ENCODE peak calls at places on chromosomes 13 and 19, in ten cellular contexts. W, X, K, J, I, F, O, R, N and D are unnamed samples.

GRCh38 chr19:50040967-50041366 is 15.2 kb downstream of the ZNF473 start:
- DNase-seq in I (no peak), O (no peak), F (no peak), X (peak; percentile 30), K (no peak), W (no peak), N (no peak), R (no peak), J (peak; percentile 17), D (peak; percentile 21)

GRCh38 chr13:103157434-103158145 is 91.4 kb upstream of the SLC10A2 start:
- DNase-seq in J (no peak), I (no peak), W (no peak), K (no peak), N (no peak), X (no peak), R (no peak), F (no peak), O (no peak), D (no peak)

GRCh38 chr19:37334179-37335071 is 36.5 kb upstream of the ZNF527 start:
- DNase-seq in N (peak; percentile 96), K (peak; percentile 88), R (peak; percentile 92), F (peak; percentile 90), J (peak; percentile 94), O (peak; percentile 87), I (peak; percentile 86), W (no peak), X (peak; percentile 94), D (peak; percentile 94)

GRCh38 chr19:4910594-4911273 is 1.4 kb downstream of the UHRF1 start:
- DNase-seq in I (no peak), J (peak; percentile 23), W (no peak), F (no peak), N (no peak), X (no peak), K (no peak), R (no peak), O (no peak), D (peak; percentile 36)

GRCh38 chr13:73601708-73602107 is 532.5 kb downstream of the KLF12 start:
- DNase-seq in O (no peak), F (no peak), X (no peak), I (no peak), W (no peak), J (no peak), N (no peak), K (no peak), R (no peak), D (no peak)

GRCh38 chr19:12969292-12969988 is at the start of gene DAND5:
- DNase-seq in O (no peak), W (no peak), N (peak; percentile 89), F (no peak), J (peak; percentile 79), K (no peak), R (peak; percentile 40), I (no peak), X (peak; percentile 65), D (no peak)

GRCh38 chr19:12723383-12723642 is 419 bp downstream of the TNPO2 start:
- DNase-seq in W (no peak), K (no peak), J (no peak), X (no peak), R (peak; percentile 52), I (no peak), N (no peak), F (no peak), O (no peak), D (no peak)

GRCh38 chr13:112985803-112986408 is 16.9 kb downstream of the MCF2L start:
- DNase-seq in O (no peak), W (no peak), F (no peak), N (no peak), K (no peak), J (no peak), X (no peak), I (no peak), R (no peak), D (no peak)

GRCh38 chr19:39362682-39363657 is 20.7 kb downstream of the SAMD4B start:
- DNase-seq in R (no peak), X (no peak), F (peak; percentile 62), I (no peak), J (peak; percentile 39), O (no peak), N (no peak), W (no peak), K (peak; percentile 54), D (no peak)

GRCh38 chr13:114143806-114144605 is 11.6 kb upstream of the RASA3 start:
- DNase-seq in W (peak; percentile 74), K (no peak), X (no peak), F (no peak), N (peak; percentile 48), J (no peak), O (no peak), R (peak; percentile 23), I (peak; percentile 47), D (peak; percentile 65)

GRCh38 chr13:46198794-46199193 is 12.9 kb upstream of the LRRC63 start:
- DNase-seq in K (no peak), W (no peak), N (no peak), I (no peak), J (no peak), O (no peak), X (no peak), F (no peak), R (peak; percentile 62), D (no peak)

GRCh38 chr13:46197299-46197975 is 14.3 kb upstream of the LRRC63 start:
- DNase-seq in N (no peak), J (no peak), X (no peak), W (no peak), O (no peak), K (no peak), R (no peak), I (no peak), F (no peak), D (no peak)

GRCh38 chr13:46195017-46195416 is 13.0 kb upstream of the LCP1 start:
- DNase-seq in I (no peak), W (no peak), O (no peak), J (no peak), X (no peak), R (no peak), F (no peak), K (no peak), N (no peak), D (no peak)
- TF ChIP-seq POLR2A in I (no peak), W (no peak), O (no peak), J (no peak), X (no peak), R (no peak), F (no peak), K (no peak), N (no peak), D (no peak)

GRCh38 chr19:16324064-16324383 is 602 bp upstream of the KLF2 start:
- DNase-seq in F (no peak), X (no peak), J (no peak), R (no peak), W (no peak), O (no peak), N (no peak), K (no peak), I (no peak), D (no peak)

GRCh38 chr19:16325161-16325527 is 518 bp downstream of the KLF2 start:
- DNase-seq in J (peak; percentile 48), I (no peak), F (no peak), X (no peak), R (peak; percentile 33), W (no peak), O (no peak), K (peak; percentile 52), N (peak; percentile 82), D (no peak)

GRCh38 chr19:16325671-16326400 is 1.2 kb downstream of the KLF2 start:
- DNase-seq in K (peak; percentile 53), R (no peak), W (no peak), F (no peak), J (no peak), O (no peak), X (no peak), I (no peak), N (peak; percentile 84), D (peak; percentile 22)

GRCh38 chr19:16323532-16323931 is 1.1 kb upstream of the KLF2 start:
- DNase-seq in W (no peak), R (no peak), N (no peak), O (no peak), X (no peak), J (no peak), I (no peak), F (no peak), K (no peak), D (no peak)

GRCh38 chr19:16324384-16325160 is at the start of gene KLF2:
- DNase-seq in I (peak; percentile 94), F (peak; percentile 89), N (peak; percentile 97), J (peak; percentile 94), O (peak; percentile 84), K (peak; percentile 97), W (peak; percentile 28), X (peak; percentile 93), R (peak; percentile 64), D (peak; percentile 90)
- TF ChIP-seq POLR2A in I (peak; percentile 43), F (no peak), N (peak; percentile 79), J (peak; percentile 91), O (peak; percentile 98), K (peak; percentile 91), W (no peak), X (no peak), R (no peak), D (peak; percentile 69)

DNA sequence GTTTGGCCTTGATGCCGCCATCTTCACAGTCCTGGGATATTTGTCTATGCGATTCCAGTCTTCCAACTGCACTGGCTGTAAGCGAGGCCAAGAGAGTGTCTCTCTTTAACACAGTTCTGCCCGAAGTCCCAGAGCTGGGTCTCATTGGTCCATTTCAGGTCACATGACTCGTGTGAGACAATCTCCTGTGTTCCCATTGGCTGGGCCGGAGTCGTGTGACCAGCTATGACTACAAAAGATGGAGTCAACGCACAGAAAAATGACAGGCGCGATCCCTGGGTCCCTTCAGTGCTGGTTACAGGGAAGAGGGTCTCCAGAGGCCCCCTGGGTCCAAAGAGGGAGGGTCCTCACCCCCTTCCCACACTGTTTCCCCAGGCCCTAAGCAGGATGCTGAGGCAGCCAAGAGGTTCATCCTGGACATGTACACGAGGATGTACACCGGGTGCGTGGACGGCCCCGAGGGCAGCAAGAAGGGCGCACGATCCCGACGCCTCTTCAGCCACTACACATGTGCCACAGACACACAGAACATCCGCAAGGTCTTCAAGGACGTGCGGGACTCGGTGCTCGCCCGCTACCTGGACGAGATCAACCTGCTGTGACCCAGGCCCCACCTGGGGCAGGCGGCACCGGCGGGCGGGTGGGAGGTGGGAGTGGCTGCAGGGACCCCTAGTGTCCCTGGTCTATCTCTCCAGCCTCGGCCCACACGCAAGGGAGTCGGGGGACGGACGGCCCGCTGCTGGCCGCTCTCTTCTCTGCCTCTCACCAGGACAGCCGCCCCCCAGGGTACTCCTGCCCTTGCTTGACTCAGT is 15.9 kb upstream of the S1PR4 start:
- DNase-seq in F (no peak), I (no peak), O (no peak), W (peak; percentile 44), K (no peak), J (peak; percentile 25), N (no peak), X (no peak), R (no peak), D (no peak)
- TF ChIP-seq POLR2A in F (no peak), I (no peak), O (no peak), W (no peak), K (no peak), J (no peak), N (no peak), X (no peak), R (no peak), D (no peak)

DNA sequence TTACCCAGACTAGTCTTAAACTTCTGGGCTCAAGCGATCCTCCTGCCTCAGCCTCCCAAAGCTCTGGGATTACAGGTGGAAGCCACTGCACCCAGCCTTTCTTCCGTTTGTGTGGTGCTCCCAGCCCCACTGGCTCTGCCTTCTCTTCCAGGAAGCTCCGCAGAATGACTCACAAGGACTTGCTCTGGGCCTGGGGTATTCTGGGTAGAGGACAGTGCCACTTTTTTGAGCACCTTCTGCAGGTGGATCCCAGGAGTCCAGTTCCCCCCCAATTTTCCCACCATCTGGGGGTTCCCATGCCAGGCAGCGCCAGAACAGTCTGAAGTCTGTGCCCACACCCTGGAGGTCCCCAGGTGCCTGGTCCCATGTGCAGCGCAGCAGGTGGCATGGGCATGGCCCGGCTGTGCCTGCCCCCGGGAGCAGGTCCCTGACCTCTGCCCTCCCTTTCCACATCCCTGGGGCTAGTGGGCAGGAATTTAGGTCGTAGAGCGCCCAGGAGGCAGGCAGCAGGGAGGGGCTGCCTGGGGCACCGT is 1.6 kb downstream of the REEP6 start:
- DNase-seq in J (peak; percentile 71), K (no peak), W (no peak), N (peak; percentile 64), F (no peak), O (no peak), R (no peak), X (no peak), I (no peak), D (peak; percentile 60)
- TF ChIP-seq POLR2A in J (no peak), K (no peak), W (peak; percentile 42), N (no peak), F (no peak), O (no peak), R (no peak), X (no peak), I (no peak), D (peak; percentile 50)